ENCODE peak calls at places on chromosomes 4 and X, in seven cellular contexts. One of them, this sample, is unnamed.

GRCh38 chr4:19133315-19133714 is 1111.8 kb upstream of the LCORL start:
- DNase-seq in NCI-H345: no peak
- DNase-seq in Calu3: no peak
- DNase-seq in OCI-M1: no peak
- DNase-seq in GM13977: no peak
- DNase-seq in A673: no peak
- DNase-seq in Right ventricle myocardium superior: no peak
- DNase-seq in this sample: no peak

GRCh38 chr4:78542373-78542772 is 9.2 kb upstream of the ANXA3 start:
- DNase-seq in Calu3: no peak
- DNase-seq in Right ventricle myocardium superior: no peak
- DNase-seq in NCI-H345: no peak
- DNase-seq in OCI-M1: no peak
- DNase-seq in GM13977: no peak
- DNase-seq in A673: no peak
- DNase-seq in this sample: no peak

GRCh38 chr4:97016186-97016945 is 1126.9 kb downstream of the STPG2 start:
- DNase-seq in Calu3: no peak
- DNase-seq in GM13977: no peak
- DNase-seq in Right ventricle myocardium superior: no peak
- DNase-seq in NCI-H345: no peak
- DNase-seq in OCI-M1: no peak
- DNase-seq in A673: no peak
- DNase-seq in this sample: peak

GRCh38 chr4:140711910-140712309 is 44.3 kb downstream of the TBC1D9 start:
- DNase-seq in GM13977: no peak
- DNase-seq in Calu3: no peak
- DNase-seq in OCI-M1: no peak
- DNase-seq in NCI-H345: no peak
- DNase-seq in Right ventricle myocardium superior: no peak
- DNase-seq in A673: no peak
- DNase-seq in this sample: no peak

GRCh38 chrX:130560558-130560957 is 158.8 kb downstream of the RBMX2 start:
- DNase-seq in GM13977: no peak
- DNase-seq in A673: no peak
- DNase-seq in NCI-H345: no peak
- DNase-seq in OCI-M1: no peak
- DNase-seq in Calu3: no peak
- DNase-seq in Right ventricle myocardium superior: no peak
- DNase-seq in this sample: no peak

GRCh38 chr4:38287090-38287843 is 327.1 kb downstream of the PTTG2 start:
- DNase-seq in NCI-H345: peak
- DNase-seq in Calu3: no peak
- DNase-seq in GM13977: no peak
- DNase-seq in OCI-M1: no peak
- DNase-seq in A673: no peak
- DNase-seq in Right ventricle myocardium superior: no peak
- DNase-seq in this sample: no peak

GRCh38 chrX:10050481-10050880 is 83.3 kb downstream of the CLDN34 start:
- DNase-seq in OCI-M1: no peak
- DNase-seq in Right ventricle myocardium superior: no peak
- DNase-seq in GM13977: no peak
- DNase-seq in NCI-H345: no peak
- DNase-seq in A673: no peak
- DNase-seq in Calu3: no peak
- DNase-seq in this sample: peak

GRCh38 chr4:139975830-139976272 is 178.1 kb downstream of the MAML3 start:
- DNase-seq in GM13977: no peak
- DNase-seq in OCI-M1: peak
- DNase-seq in Right ventricle myocardium superior: no peak
- DNase-seq in Calu3: peak
- DNase-seq in NCI-H345: no peak
- DNase-seq in A673: no peak
- DNase-seq in this sample: no peak

GRCh38 chr4:180028682-180029081 is 2214.5 kb upstream of the TENM3 start:
- DNase-seq in A673: peak
- DNase-seq in OCI-M1: peak
- DNase-seq in Calu3: peak
- DNase-seq in NCI-H345: no peak
- DNase-seq in GM13977: no peak
- DNase-seq in Right ventricle myocardium superior: peak
- DNase-seq in this sample: peak

GRCh38 chr4:152038238-152038637 is 277.4 kb upstream of the GATB start:
- DNase-seq in NCI-H345: no peak
- DNase-seq in Right ventricle myocardium superior: no peak
- DNase-seq in OCI-M1: no peak
- DNase-seq in Calu3: no peak
- DNase-seq in A673: no peak
- DNase-seq in GM13977: no peak
- DNase-seq in this sample: no peak

GRCh38 chrX:2609431-2610238 is 81.5 kb upstream of the CD99 start:
- DNase-seq in NCI-H345: no peak
- DNase-seq in A673: peak
- DNase-seq in GM13977: no peak
- DNase-seq in Right ventricle myocardium superior: no peak
- DNase-seq in OCI-M1: no peak
- DNase-seq in Calu3: no peak
- DNase-seq in this sample: no peak

GRCh38 chrX:128807367-128807766 is 715.9 kb downstream of the SMARCA1 start:
- DNase-seq in Calu3: no peak
- DNase-seq in A673: no peak
- DNase-seq in OCI-M1: no peak
- DNase-seq in GM13977: no peak
- DNase-seq in Right ventricle myocardium superior: no peak
- DNase-seq in NCI-H345: no peak
- DNase-seq in this sample: no peak